ENCODE peak calls at places on chromosomes 4 and X, in four cellular contexts. I, A, P and U are unnamed samples.
A peak's percentile ranks its signal among the peaks of the same experiment; 100 is the strongest.

GRCh38 chr4:7266525-7267292 is 74.4 kb downstream of the SORCS2 start:
- DNase-seq in P (no peak), I (peak; percentile 28), A (no peak), U (no peak)

GRCh38 chr4:73451404-73451803 is 15.4 kb downstream of the AFP start:
- DNase-seq in I (no peak), P (no peak), A (no peak), U (no peak)

GRCh38 chrX:63657821-63658220 is 127.2 kb downstream of the ARHGEF9 start:
- DNase-seq in A (no peak), I (peak; percentile 75), P (no peak), U (no peak)

GRCh38 chr4:169940460-169940859 is 85.7 kb downstream of the MFAP3L start:
- DNase-seq in A (no peak), I (no peak), P (no peak), U (no peak)

GRCh38 chr4:107035711-107036601 is at the start of gene DKK2:
- DNase-seq in A (no peak), P (peak; percentile 10), I (peak; percentile 23), U (no peak)

GRCh38 chr4:36349904-36350554 is 68.6 kb downstream of the DTHD1 start:
- DNase-seq in P (no peak), A (no peak), I (no peak), U (no peak)

GRCh38 chr4:159271857-159272256 is 169.0 kb downstream of the RAPGEF2 start:
- DNase-seq in P (no peak), I (no peak), A (no peak), U (no peak)

GRCh38 chr4:185304944-185305690 is 90.6 kb downstream of the LRP2BP start:
- DNase-seq in A (no peak), P (no peak), I (peak; percentile 20), U (no peak)

GRCh38 chr4:87058272-87059073 is 123.7 kb downstream of the AFF1 start:
- DNase-seq in A (peak; percentile 14), I (no peak), P (no peak), U (no peak)

GRCh38 chr4:36208884-36209473 is 35.3 kb downstream of the ARAP2 start:
- DNase-seq in I (no peak), A (peak; percentile 7), P (no peak), U (no peak)